ENCODE peak calls at places on chromosomes 4 and X, in six cellular contexts. Q is fibroblast of mammary gland, L is GM12865, K is foreskin fibroblast, G is progenitor cell of endocrine pancreas, F is MCF 10A. T is an unnamed sample.

GRCh38 chr4:7371122-7371941 is 63.4 kb downstream of the PSAPL1 start:
- DNase-seq in Q (peak), L (no peak), K (no peak), G (no peak), F (no peak), T (no peak)

GRCh38 chrX:13430136-13430827 is 110.4 kb upstream of the ATXN3L start:
- DNase-seq in Q (peak), L (no peak), K (peak), G (no peak), F (peak), T (no peak)

GRCh38 chr4:159049780-159050375 is 53.0 kb upstream of the RAPGEF2 start:
- DNase-seq in Q (no peak), L (no peak), K (no peak), G (no peak), F (no peak), T (no peak)

GRCh38 chrX:14062524-14062923 is 32.8 kb upstream of the GEMIN8 start:
- DNase-seq in Q (no peak), L (no peak), K (no peak), G (no peak), F (no peak), T (no peak)

GRCh38 chr4:10667651-10668341 is 16.8 kb downstream of the CLNK start:
- DNase-seq in Q (no peak), L (no peak), K (no peak), G (no peak), F (no peak), T (peak)

GRCh38 chrX:47240619-47241018 is 7.8 kb downstream of the USP11 start:
- DNase-seq in Q (no peak), L (no peak), K (no peak), G (no peak), F (no peak), T (no peak)

GRCh38 chr4:68432320-68432719 is 14.9 kb upstream of the TMPRSS11E start:
- DNase-seq in Q (no peak), L (no peak), K (no peak), G (no peak), F (no peak), T (no peak)

GRCh38 chr4:183635737-183636136 is 23.2 kb downstream of the RWDD4 start:
- DNase-seq in Q (no peak), L (no peak), K (no peak), G (no peak), F (no peak), T (no peak)

GRCh38 chr4:98745372-98745771 is 87.0 kb upstream of the TSPAN5 start:
- DNase-seq in Q (peak), L (peak), K (peak), G (no peak), F (peak), T (no peak)

GRCh38 chr4:183765121-183765990 is 106.3 kb downstream of the TRAPPC11 start:
- DNase-seq in Q (no peak), L (no peak), K (no peak), G (no peak), F (no peak), T (no peak)

GRCh38 chr4:128225148-128225547 is 62.5 kb downstream of the PGRMC2 start:
- DNase-seq in Q (peak), L (no peak), K (peak), G (no peak), F (no peak), T (no peak)

GRCh38 chr4:120835342-120835741 is 87.2 kb downstream of the PRDM5 start:
- DNase-seq in Q (no peak), L (no peak), K (no peak), G (no peak), F (no peak), T (no peak)

GRCh38 chrX:42386681-42387080 is 391.3 kb downstream of the PPP1R2C start:
- DNase-seq in Q (no peak), L (no peak), K (no peak), G (no peak), F (no peak), T (no peak)

GRCh38 chrX:50941638-50942037 is 31.1 kb downstream of the BMP15 start:
- DNase-seq in Q (no peak), L (peak), K (no peak), G (no peak), F (peak), T (no peak)

GRCh38 chrX:14506866-14507265 is 22.5 kb upstream of the GLRA2 start:
- DNase-seq in Q (no peak), L (no peak), K (no peak), G (no peak), F (no peak), T (no peak)

GRCh38 chrX:131792789-131793462 is 230.2 kb upstream of the STK26 start:
- DNase-seq in Q (peak), L (peak), K (peak), G (no peak), F (peak), T (no peak)

DNA sequence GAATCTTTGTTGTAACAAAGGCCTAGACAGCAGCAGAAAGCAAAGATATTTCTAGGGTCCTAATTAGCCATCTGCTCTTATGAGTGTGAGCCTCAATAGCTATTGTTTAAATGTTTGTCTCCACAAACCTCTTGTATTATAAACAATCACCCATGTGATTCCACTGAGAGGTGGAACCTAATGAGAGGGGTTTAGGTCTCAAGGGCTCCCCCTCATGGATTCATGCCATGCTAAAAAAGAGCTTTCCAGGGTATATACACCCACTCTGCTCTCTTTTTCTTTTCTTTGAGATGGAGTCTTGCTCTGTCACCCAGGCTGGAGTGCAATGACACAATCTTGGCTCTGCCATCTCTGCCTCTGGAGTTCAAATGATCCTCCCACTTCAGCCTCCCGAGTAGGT is 42.1 kb downstream of the TRIM61 start:
- DNase-seq in Q (no peak), L (peak), K (no peak), G (no peak), F (no peak), T (no peak)
- TF ChIP-seq CTCF in Q (no peak), L (peak), K (no peak), G (peak), F (no peak), T (no peak)

GRCh38 chrX:57453901-57454300 is 137.9 kb upstream of the ZXDB start:
- DNase-seq in Q (peak), L (peak), K (no peak), G (no peak), F (peak), T (no peak)
- TF ChIP-seq CTCF in Q (peak), L (peak), K (peak), G (no peak), F (peak), T (peak)

GRCh38 chr4:154329939-154330338 is 161.7 kb downstream of the DCHS2 start:
- DNase-seq in Q (peak), L (no peak), K (peak), G (no peak), F (peak), T (no peak)

GRCh38 chr4:154328030-154328429 is 163.6 kb downstream of the DCHS2 start:
- DNase-seq in Q (no peak), L (no peak), K (no peak), G (no peak), F (no peak), T (no peak)

GRCh38 chr4:154335588-154335987 is 156.0 kb downstream of the DCHS2 start:
- DNase-seq in Q (no peak), L (no peak), K (no peak), G (no peak), F (no peak), T (no peak)

GRCh38 chr4:154329268-154329858 is 162.2 kb downstream of the DCHS2 start:
- DNase-seq in Q (peak), L (peak), K (peak), G (no peak), F (peak), T (no peak)

DNA sequence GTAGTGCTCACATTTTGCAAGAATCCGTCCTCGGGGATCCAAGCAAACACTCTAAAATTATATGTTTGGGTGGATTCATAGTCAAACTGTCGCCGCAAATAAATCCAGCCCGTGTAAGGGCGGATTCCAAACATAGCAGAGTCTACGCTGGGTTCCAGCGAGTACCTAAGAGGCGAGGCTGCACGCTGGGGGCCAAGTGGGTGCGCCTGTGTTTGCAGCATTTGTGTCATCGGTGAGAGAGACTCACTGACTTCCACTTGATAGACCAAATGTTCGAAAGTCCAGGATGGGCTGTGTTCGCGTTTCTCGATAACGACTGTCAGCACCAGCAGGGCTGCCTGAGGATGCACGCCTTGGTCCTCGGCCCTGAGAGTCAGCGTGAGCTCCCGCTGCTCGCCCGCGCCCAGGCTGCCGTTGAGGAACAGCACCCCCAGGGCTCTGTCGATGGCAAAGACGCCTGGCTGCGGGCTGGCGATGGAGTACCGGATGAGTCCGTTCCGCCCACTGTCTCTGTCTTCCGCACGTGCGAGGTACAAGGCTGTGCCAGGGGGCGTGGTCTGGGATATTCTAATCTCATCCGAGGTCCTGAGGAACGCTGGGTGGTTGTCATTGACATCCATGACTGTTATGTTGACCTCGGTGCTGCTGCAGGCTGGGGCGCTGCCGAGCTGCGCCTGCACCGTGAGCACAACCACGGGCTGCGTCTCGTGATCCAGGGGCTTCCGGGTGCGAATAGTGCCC is 158.7 kb downstream of the DCHS2 start:
- DNase-seq in Q (peak), L (peak), K (peak), G (no peak), F (no peak), T (peak)
- TF ChIP-seq CTCF in Q (no peak), L (no peak), K (no peak), G (no peak), F (no peak), T (peak)

GRCh38 chrX:119389854-119390501 is 9.2 kb upstream of the SLC25A43 start:
- DNase-seq in Q (no peak), L (no peak), K (no peak), G (no peak), F (no peak), T (no peak)
- TF ChIP-seq CTCF in Q (no peak), L (no peak), K (no peak), G (no peak), F (no peak), T (no peak)

DNA sequence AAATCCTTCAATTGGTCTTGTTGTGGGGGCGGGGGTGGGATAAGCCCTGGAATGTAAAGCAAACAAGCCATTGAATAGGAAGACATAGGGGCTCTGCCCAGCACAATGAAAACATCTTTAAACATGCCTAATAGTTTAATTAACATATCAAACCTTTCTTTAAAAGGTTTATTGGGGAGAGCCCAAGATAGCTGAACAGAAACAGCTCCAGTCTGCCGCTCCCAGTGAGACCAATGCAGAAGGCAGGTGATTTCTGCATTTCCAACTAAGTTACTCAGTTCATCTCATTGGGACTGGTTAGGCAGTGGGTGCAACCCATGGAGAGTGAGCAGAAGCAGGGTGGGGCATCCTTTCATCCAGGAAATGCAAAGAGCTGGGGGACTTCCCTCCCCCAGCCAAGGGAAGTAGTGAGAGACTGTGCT is 327.2 kb upstream of the CNKSR2 start:
- DNase-seq in Q (no peak), L (no peak), K (no peak), G (no peak), F (no peak), T (no peak)
- TF ChIP-seq CTCF in Q (no peak), L (no peak), K (no peak), G (no peak), F (no peak), T (no peak)

GRCh38 chr4:104693601-104694201 is 199.0 kb upstream of the CXXC4 start:
- DNase-seq in Q (peak), L (peak), K (peak), G (no peak), F (peak), T (no peak)
- TF ChIP-seq CTCF in Q (peak), L (peak), K (no peak), G (peak), F (peak), T (no peak)

DNA sequence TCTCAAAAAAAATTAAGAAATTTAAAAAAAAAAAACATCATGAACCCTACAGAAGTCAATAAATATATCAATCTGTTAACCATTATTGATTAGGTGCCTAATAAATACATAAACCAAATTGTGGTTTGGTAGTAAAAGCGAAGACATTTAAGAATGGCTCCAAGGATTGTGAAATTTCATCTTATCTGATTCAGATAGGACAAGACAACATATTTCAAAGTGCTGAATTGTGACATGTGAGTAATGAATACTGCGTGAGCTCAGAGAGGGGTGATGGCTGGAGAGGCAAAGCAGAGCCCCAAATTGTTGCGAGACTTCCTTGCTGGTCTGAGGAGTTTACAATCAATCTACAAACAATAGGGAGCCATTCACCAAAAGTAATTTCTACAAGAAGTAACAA is 8.2 kb downstream of the AMBN start:
- DNase-seq in Q (no peak), L (no peak), K (no peak), G (no peak), F (no peak), T (no peak)
- TF ChIP-seq CTCF in Q (no peak), L (no peak), K (no peak), G (no peak), F (no peak), T (no peak)

GRCh38 chr4:110970642-110971041 is 347.8 kb upstream of the PITX2 start:
- DNase-seq in Q (peak), L (peak), K (peak), G (peak), F (peak), T (peak)
- TF ChIP-seq CTCF in Q (peak), L (peak), K (peak), G (peak), F (peak), T (peak)

DNA sequence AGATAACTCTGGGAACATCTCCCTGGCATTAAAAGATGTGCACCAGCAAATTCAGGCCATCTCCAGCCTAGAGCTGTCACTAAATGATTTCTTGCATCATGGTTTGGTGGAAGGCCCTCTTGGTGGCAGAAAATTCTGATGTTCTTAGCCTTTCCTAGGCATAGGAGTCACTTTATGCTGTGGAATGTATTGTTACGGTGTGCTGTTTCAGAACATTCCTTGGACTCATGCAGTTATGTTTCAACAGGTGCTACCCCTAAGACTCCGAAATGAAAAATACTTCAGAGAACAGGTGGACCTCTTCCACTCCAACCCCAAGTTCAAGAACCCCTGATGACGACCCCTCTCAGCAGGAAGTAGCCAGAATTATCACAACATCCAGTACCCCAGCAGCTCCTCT is 20.3 kb upstream of the PAPSS1 start:
- DNase-seq in Q (no peak), L (peak), K (peak), G (no peak), F (peak), T (no peak)
- TF ChIP-seq CTCF in Q (no peak), L (peak), K (no peak), G (peak), F (no peak), T (no peak)